ENCODE peak calls at places on chromosomes 2 and 18, in five cellular contexts. C is AG04450; Z is breast epithelium; G is tibial artery; D is CD8-positive, alpha-beta T cell. N is an unnamed sample.

GRCh38 chr2:55137024-55137958 is 87.0 kb upstream of the RTN4 start:
- DNase-seq in C (no peak), Z (no peak), G (no peak), D (no peak), N (no peak)

GRCh38 chr18:79625195-79625923 is 54.2 kb upstream of the CTDP1 start:
- DNase-seq in Z (no peak), G (peak; percentile 40), D (no peak), C (no peak), N (no peak)

GRCh38 chr2:168758970-168759820 is 43.2 kb upstream of the NOSTRIN start:
- DNase-seq in C (peak; percentile 20), D (no peak), G (no peak), Z (no peak), N (peak; percentile 47)

GRCh38 chr2:218745559-218746469 is 35.2 kb downstream of the TTLL4 start:
- DNase-seq in Z (peak; percentile 87), G (no peak), C (no peak), D (no peak), N (no peak)

GRCh38 chr18:67104700-67105284 is 411.7 kb downstream of the DSEL start:
- DNase-seq in C (peak; percentile 32), D (peak; percentile 24), Z (no peak), G (peak; percentile 61), N (no peak)

GRCh38 chr2:131148426-131148825 is 43.3 kb downstream of the PLEKHB2 start:
- DNase-seq in G (no peak), C (no peak), D (no peak), Z (no peak), N (no peak)

GRCh38 chr2:170086117-170086688 is 91.7 kb upstream of the MYO3B start:
- DNase-seq in C (no peak), Z (no peak), G (no peak), D (no peak), N (no peak)

GRCh38 chr2:84880645-84881521 is at the start of gene TRABD2A:
- DNase-seq in D (peak; percentile 47), C (no peak), Z (no peak), G (no peak), N (peak; percentile 75)

GRCh38 chr2:43110442-43110871 is 115.9 kb downstream of the ZFP36L2 start:
- DNase-seq in G (no peak), Z (no peak), C (peak; percentile 56), D (no peak), N (no peak)

GRCh38 chr2:217293046-217293445 is 433.2 kb upstream of the TNP1 start:
- DNase-seq in C (no peak), D (no peak), Z (no peak), G (no peak), N (no peak)

GRCh38 chr2:29698216-29698615 is 223.2 kb downstream of the ALK start:
- DNase-seq in G (no peak), C (no peak), D (no peak), Z (no peak), N (no peak)

GRCh38 chr2:128311216-128311754 is 7.4 kb downstream of the HS6ST1 start:
- DNase-seq in G (no peak), Z (no peak), D (no peak), C (no peak), N (no peak)

GRCh38 chr2:152609699-152610098 is 107.6 kb downstream of the PRPF40A start:
- DNase-seq in Z (no peak), D (no peak), G (no peak), C (no peak), N (no peak)

GRCh38 chr2:159168707-159169106 is 117.8 kb downstream of the WDSUB1 start:
- DNase-seq in C (no peak), Z (no peak), G (no peak), D (no peak), N (no peak)

GRCh38 chr18:3248062-3248669 is 565 bp downstream of the MYL12A start:
- DNase-seq in C (no peak), D (no peak), Z (no peak), G (no peak), N (peak; percentile 61)

GRCh38 chr2:233688341-233688740 is 4.3 kb upstream of the UGT1A6 start:
- DNase-seq in G (no peak), Z (no peak), D (no peak), C (no peak), N (no peak)

GRCh38 chr2:20190862-20191713 is 33.8 kb downstream of the SDC1 start:
- DNase-seq in D (no peak), Z (no peak), C (peak; percentile 18), G (no peak), N (peak; percentile 7)
- H3K27ac ChIP-seq in D (no peak overlapping the region), Z (no peak overlapping the region), C (no peak overlapping the region), G (no peak overlapping the region), N (no peak overlapping the region)

GRCh38 chr2:114821055-114821454 is 378.6 kb downstream of the DPP10 start:
- DNase-seq in D (no peak), C (no peak), G (no peak), Z (no peak), N (no peak)
- H3K27me3 ChIP-seq in D (no peaks in the 10 kb centered on the region), C (no peaks in the 10 kb centered on the region), G (no peaks in the 10 kb centered on the region), Z (no peaks in the 10 kb centered on the region), N (no peaks in the 10 kb centered on the region)

DNA sequence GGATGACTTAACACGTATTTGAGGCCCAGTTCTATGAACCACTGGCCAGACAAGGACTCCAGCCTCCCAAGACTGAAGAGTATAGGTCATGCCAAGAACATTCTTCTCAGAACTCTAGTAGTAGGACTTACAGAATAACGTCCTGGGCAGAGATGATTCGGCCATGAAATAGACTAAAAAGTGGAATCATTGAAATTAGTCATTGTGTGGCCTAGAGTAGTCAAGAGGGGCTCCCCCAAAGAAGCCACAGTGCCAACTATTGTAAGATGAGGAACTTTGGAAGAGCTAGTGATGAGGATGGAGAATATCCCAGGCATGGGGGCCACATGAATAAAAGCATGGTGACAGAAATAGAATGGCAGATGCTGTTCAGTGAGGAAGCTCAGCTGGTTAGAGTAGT is 101.1 kb downstream of the TRIB2 start:
- DNase-seq in C (no peak), Z (no peak), G (no peak), D (no peak), N (no peak)
- H3K27ac ChIP-seq in C (no peak overlapping the region), Z (peak overlapping the region; percentile 83), G (peak overlapping the region; percentile 58), D (no peak overlapping the region), N (no peak overlapping the region)

GRCh38 chr2:204031056-204031455 is 94.5 kb downstream of the ICOS start:
- DNase-seq in D (no peak), Z (no peak), C (no peak), G (no peak), N (no peak)

GRCh38 chr2:204030337-204030736 is 93.8 kb downstream of the ICOS start:
- DNase-seq in C (no peak), D (no peak), G (no peak), Z (no peak), N (no peak)

GRCh38 chr2:204036706-204037105 is 100.1 kb downstream of the ICOS start:
- DNase-seq in Z (no peak), D (no peak), C (no peak), G (no peak), N (no peak)

GRCh38 chr2:204033601-204034495 is 97.3 kb downstream of the ICOS start:
- DNase-seq in D (no peak), Z (no peak), G (no peak), C (no peak), N (no peak)
- H3K27me3 ChIP-seq in D (no peaks in the 10 kb centered on the region), Z (no peaks in the 10 kb centered on the region), G (no peaks in the 10 kb centered on the region), C (no peaks in the 10 kb centered on the region), N (no peaks in the 10 kb centered on the region)

DNA sequence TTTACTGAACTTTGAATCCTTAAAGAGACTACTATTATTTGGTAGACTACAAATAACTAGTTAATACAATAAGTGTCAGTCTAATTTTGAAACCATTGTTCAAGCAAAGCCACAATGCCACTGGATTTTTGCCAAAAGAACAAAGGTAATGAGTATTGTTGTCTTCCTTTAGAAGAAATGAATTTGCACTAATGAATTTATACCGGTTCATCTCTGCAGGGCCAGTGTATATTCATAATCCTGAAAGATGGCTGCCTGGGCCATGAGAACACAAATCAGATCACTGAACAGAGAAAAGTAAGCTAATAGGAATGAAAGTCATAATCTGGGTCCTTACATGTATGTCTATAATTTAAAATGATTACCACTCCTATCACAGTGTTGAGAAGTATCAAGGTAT is 31.2 kb downstream of the GCFC2 start:
- DNase-seq in Z (no peak), C (no peak), G (no peak), D (no peak), N (no peak)
- H3K27ac ChIP-seq in Z (no peak overlapping the region), C (no peak overlapping the region), G (no peak overlapping the region), D (no peak overlapping the region), N (no peak overlapping the region)

GRCh38 chr2:221791840-221792239 is 219.7 kb upstream of the EPHA4 start:
- DNase-seq in C (no peak), D (no peak), Z (no peak), G (no peak), N (no peak)
- H3K27me3 ChIP-seq in C (no peaks in the 10 kb centered on the region), D (no peaks in the 10 kb centered on the region), Z (no peaks in the 10 kb centered on the region), G (no peaks in the 10 kb centered on the region), N (no peaks in the 10 kb centered on the region)

GRCh38 chr2:189954989-189955388 is 107.5 kb downstream of the MSTN start:
- DNase-seq in Z (no peak), C (no peak), G (no peak), D (no peak), N (no peak)

GRCh38 chr2:189952536-189953109 is 109.9 kb downstream of the MSTN start:
- DNase-seq in Z (no peak), D (no peak), G (no peak), C (no peak), N (no peak)

GRCh38 chr2:189951791-189952535 is 110.6 kb downstream of the MSTN start:
- DNase-seq in D (no peak), C (no peak), G (no peak), Z (no peak), N (no peak)
- H3K27ac ChIP-seq in D (no peak overlapping the region), C (no peak overlapping the region), G (no peak overlapping the region), Z (no peak overlapping the region), N (no peak overlapping the region)

DNA sequence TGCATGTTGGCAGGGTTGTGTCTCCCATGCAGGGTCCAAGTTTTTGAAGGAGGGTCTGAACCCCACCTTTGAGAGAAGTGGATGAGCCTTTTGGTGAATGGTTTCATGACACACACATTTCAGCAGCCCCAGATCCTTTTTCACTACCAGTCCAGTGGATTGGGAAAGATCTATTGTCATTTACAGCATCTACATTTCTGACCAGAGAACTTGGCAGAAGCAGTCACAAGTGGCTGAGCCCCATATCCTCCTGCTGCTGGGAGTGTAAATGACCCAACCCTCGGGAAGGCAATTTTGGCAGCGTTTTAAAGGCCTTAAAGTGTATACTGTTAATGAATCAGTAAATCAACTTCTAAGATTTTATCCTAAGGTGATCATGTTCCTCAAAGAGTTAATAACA is 174.1 kb upstream of the RASGRP3 start:
- DNase-seq in D (no peak), Z (no peak), G (no peak), C (no peak), N (no peak)
- H3K27me3 ChIP-seq in D (no peaks in the 10 kb centered on the region), Z (no peaks in the 10 kb centered on the region), G (no peaks in the 10 kb centered on the region), C (no peaks in the 10 kb centered on the region), N (no peaks in the 10 kb centered on the region)